ENCODE peak calls at places on chromosomes 5 and 9, in six cellular contexts. W is body of pancreas, D is ovary, E is IMR-90, Z is heart left ventricle, U is breast epithelium. S is an unnamed sample.

GRCh38 chr5:87541033-87541432 is 128.3 kb upstream of the CCNH start:
- DNase-seq in E (peak), U (peak), D (peak), W (peak), Z (peak), S (peak)

GRCh38 chr5:142306077-142306502 is 18.7 kb downstream of the SPRY4 start:
- DNase-seq in Z (no peak), U (no peak), D (no peak), E (no peak), W (no peak), S (no peak)

GRCh38 chr5:4572297-4572696 is 567.8 kb upstream of the ADAMTS16 start:
- DNase-seq in D (no peak), E (no peak), U (no peak), W (no peak), Z (no peak), S (no peak)

GRCh38 chr5:169424279-169424955 is 123.5 kb upstream of the SLIT3 start:
- DNase-seq in U (no peak), W (no peak), E (no peak), D (no peak), Z (no peak), S (no peak)

GRCh38 chr9:112112941-112113399 is 62.1 kb downstream of the SUSD1 start:
- DNase-seq in U (no peak), D (no peak), Z (no peak), W (peak), E (no peak), S (peak)

GRCh38 chr5:87825583-87825982 is 412.9 kb upstream of the CCNH start:
- DNase-seq in D (no peak), Z (no peak), W (no peak), E (no peak), U (no peak), S (no peak)

GRCh38 chr9:134299068-134299467 is 27.2 kb upstream of the RXRA start:
- DNase-seq in D (no peak), Z (no peak), W (no peak), U (no peak), E (no peak), S (no peak)

GRCh38 chr5:69167488-69167845 is 517 bp downstream of the CCNB1 start:
- DNase-seq in Z (no peak), U (no peak), W (no peak), D (no peak), E (no peak), S (no peak)

GRCh38 chr9:130421802-130422276 is 22.9 kb upstream of the ASS1 start:
- DNase-seq in D (no peak), E (peak), W (no peak), U (no peak), Z (no peak), S (no peak)

GRCh38 chr9:72586388-72587160 is 65.2 kb downstream of the TMC1 start:
- DNase-seq in E (peak), Z (no peak), W (peak), D (peak), U (no peak), S (peak)

GRCh38 chr9:14702200-14702599 is 9.0 kb upstream of the ZDHHC21 start:
- DNase-seq in U (no peak), W (no peak), Z (no peak), E (no peak), D (no peak), S (no peak)

GRCh38 chr9:79583957-79584654 is 12.3 kb downstream of the TLE4 start:
- DNase-seq in U (no peak), Z (peak), E (no peak), D (no peak), W (peak), S (peak)

GRCh38 chr5:85656050-85656449 is 961.7 kb upstream of the COX7C start:
- DNase-seq in E (no peak), U (no peak), D (no peak), Z (no peak), W (no peak), S (no peak)

GRCh38 chr5:75663621-75664285 is 52.5 kb downstream of the ANKDD1B start:
- DNase-seq in Z (no peak), E (no peak), U (no peak), D (no peak), W (no peak), S (no peak)

GRCh38 chr5:172146748-172147092 is 41.3 kb downstream of the STK10 start:
- DNase-seq in D (no peak), Z (no peak), W (no peak), U (no peak), E (no peak), S (peak)

GRCh38 chr5:86679529-86679928 is 61.8 kb downstream of the COX7C start:
- DNase-seq in D (no peak), Z (no peak), E (peak), U (peak), W (peak), S (no peak)

GRCh38 chr9:137138701-137139467 is at the start of gene GRIN1:
- DNase-seq in E (no peak), D (no peak), W (no peak), U (no peak), Z (no peak), S (no peak)

GRCh38 chr9:69582544-69583297 is 89.5 kb downstream of the APBA1 start:
- DNase-seq in Z (peak), W (no peak), D (no peak), U (no peak), E (no peak), S (no peak)

GRCh38 chr9:134433101-134433500 is 106.8 kb downstream of the RXRA start:
- DNase-seq in E (peak), Z (no peak), D (no peak), U (no peak), W (no peak), S (no peak)

GRCh38 chr5:60541980-60542379 is 158.0 kb downstream of the DEPDC1B start:
- DNase-seq in U (no peak), D (no peak), Z (no peak), W (peak), E (peak), S (no peak)

GRCh38 chr9:125534934-125535701 is 171.9 kb downstream of the MAPKAP1 start:
- DNase-seq in D (no peak), U (no peak), W (no peak), Z (no peak), E (no peak), S (no peak)

GRCh38 chr9:16396389-16396788 is 474.1 kb downstream of the BNC2 start:
- DNase-seq in W (no peak), D (no peak), Z (no peak), U (no peak), E (peak), S (no peak)

GRCh38 chr5:9183306-9183705 is 362.6 kb downstream of the SEMA5A start:
- DNase-seq in U (no peak), E (no peak), W (no peak), Z (no peak), D (no peak), S (no peak)

GRCh38 chr9:14313951-14314423 is at the start of gene NFIB:
- DNase-seq in D (peak), Z (peak), U (no peak), W (peak), E (peak), S (no peak)

DNA sequence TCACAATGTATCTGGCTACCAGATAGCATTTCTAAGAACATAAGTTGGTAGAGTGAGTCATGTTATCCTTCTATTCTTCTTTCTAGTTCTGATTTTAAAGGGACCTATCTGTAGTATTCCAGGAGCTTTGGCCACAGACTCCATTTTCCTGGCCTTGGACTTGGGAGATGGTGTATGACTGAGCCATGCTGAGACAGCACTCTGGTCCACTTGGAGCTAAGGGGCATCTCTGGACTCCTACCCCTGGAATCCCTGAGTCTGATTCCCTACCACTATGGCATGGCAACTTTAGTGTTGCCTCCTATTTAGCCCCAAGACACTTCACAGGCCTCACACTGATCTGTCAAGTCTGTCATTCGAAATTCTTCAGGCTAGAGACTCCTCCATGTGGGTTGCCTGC is 58.8 kb downstream of the BAAT start:
- DNase-seq in U (no peak), E (no peak), Z (no peak), D (no peak), W (no peak), S (no peak)
- TF ChIP-seq CTCF in U (no peak), E (no peak), Z (no peak), D (no peak), W (no peak), S (no peak)

GRCh38 chr9:81666123-81666522 is 23.2 kb downstream of the TLE1 start:
- DNase-seq in E (no peak), D (no peak), Z (no peak), W (no peak), U (no peak), S (no peak)
- H3K4me3 ChIP-seq in E (no peak), D (no peak), Z (no peak), W (no peak), U (no peak), S (no peak)

GRCh38 chr9:83472221-83472665 is 66.0 kb downstream of the FRMD3 start:
- DNase-seq in Z (peak), U (no peak), E (peak), W (no peak), D (no peak), S (peak)
- TF ChIP-seq POLR2A in Z (no peak), U (no peak), E (no peak), W (no peak), D (no peak), S (no peak)

DNA sequence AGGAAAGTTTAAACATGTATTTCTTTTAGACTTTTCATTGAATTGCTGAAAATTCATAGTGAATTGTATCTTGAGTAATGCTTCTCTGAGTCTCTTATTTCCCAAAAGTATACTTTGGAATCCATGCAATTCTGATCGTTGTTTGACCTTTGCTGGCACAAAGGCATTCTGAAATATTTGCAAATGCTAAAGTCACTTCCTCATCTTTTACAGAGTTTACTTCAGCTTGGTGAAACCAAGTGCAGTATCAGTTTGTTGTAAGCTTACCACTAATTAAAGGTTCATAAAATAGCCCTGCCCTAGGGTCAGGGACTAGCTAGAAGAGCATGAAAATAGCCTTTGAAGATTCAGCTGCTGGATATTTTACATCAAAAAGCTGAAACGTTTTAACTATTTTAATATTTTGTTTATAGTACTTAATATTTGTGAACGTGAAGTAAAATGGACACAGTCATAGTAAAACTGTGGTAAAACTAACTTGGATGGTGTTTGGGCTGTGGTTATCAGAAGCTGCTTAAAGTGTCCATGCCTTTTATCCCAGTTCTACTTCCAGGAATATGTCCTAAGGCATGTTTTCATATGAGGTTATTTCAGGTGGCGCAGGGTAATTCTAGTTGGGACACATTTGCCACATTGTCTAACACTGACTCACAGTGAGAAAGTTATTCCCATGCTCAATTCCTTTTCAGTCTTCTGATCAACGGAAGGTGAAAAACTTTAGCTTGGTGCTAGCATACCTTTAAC is 45.3 kb downstream of the SLC22A5 start:
- DNase-seq in U (peak), D (peak), Z (no peak), W (peak), E (no peak), S (no peak)
- TF ChIP-seq CTCF in U (no peak), D (no peak), Z (no peak), W (no peak), E (no peak), S (no peak)

GRCh38 chr9:1454211-1454979 is 404.2 kb downstream of the DMRT2 start:
- DNase-seq in W (no peak), E (no peak), D (no peak), U (no peak), Z (no peak), S (no peak)
- H3K4me3 ChIP-seq in W (no peak), E (no peak), D (no peak), U (no peak), Z (no peak), S (no peak)

GRCh38 chr5:56757077-56757476 is 58.3 kb upstream of the MAP3K1 start:
- DNase-seq in U (peak), W (no peak), D (no peak), Z (no peak), E (peak), S (no peak)

GRCh38 chr5:56749842-56750241 is 65.5 kb upstream of the MAP3K1 start:
- DNase-seq in W (no peak), E (no peak), U (no peak), D (no peak), Z (no peak), S (no peak)

GRCh38 chr5:56746553-56746952 is 68.8 kb upstream of the MAP3K1 start:
- DNase-seq in Z (no peak), D (no peak), E (no peak), W (no peak), U (no peak), S (no peak)

GRCh38 chr5:56751914-56752313 is 63.4 kb upstream of the MAP3K1 start:
- DNase-seq in U (no peak), E (no peak), D (no peak), W (no peak), Z (no peak), S (no peak)
- TF ChIP-seq POLR2A in U (no peak), E (no peak), D (no peak), W (no peak), Z (no peak), S (no peak)

GRCh38 chr5:108919591-108920326 is 172.1 kb downstream of the FER start:
- DNase-seq in D (no peak), Z (no peak), W (no peak), E (no peak), U (no peak), S (no peak)
- TF ChIP-seq CTCF in D (no peak), Z (no peak), W (no peak), E (peak), U (no peak), S (peak)

GRCh38 chr5:126591549-126591948 is 3.5 kb downstream of the ALDH7A1 start:
- DNase-seq in E (no peak), U (no peak), D (no peak), W (no peak), Z (no peak), S (no peak)

GRCh38 chr5:126597156-126597555 is 2.1 kb upstream of the ALDH7A1 start:
- DNase-seq in E (peak), Z (no peak), D (no peak), U (no peak), W (no peak), S (no peak)

GRCh38 chr5:126594676-126595485 is at the start of gene ALDH7A1:
- DNase-seq in U (peak), W (peak), D (peak), E (no peak), Z (peak), S (peak)

GRCh38 chr5:126595486-126596083 is 566 bp upstream of the ALDH7A1 start:
- DNase-seq in D (no peak), E (peak), Z (no peak), U (no peak), W (no peak), S (no peak)

GRCh38 chr5:126594077-126594476 is 942 bp downstream of the ALDH7A1 start:
- DNase-seq in E (peak), D (no peak), U (peak), Z (no peak), W (no peak), S (no peak)
- H3K4me3 ChIP-seq in E (peak), D (peak), U (peak), Z (peak), W (peak), S (no peak)

GRCh38 chr9:99183616-99184015 is 38.1 kb downstream of the ALG2 start:
- DNase-seq in W (no peak), D (no peak), U (no peak), Z (no peak), E (no peak), S (no peak)

GRCh38 chr9:99180662-99181061 is 41.1 kb downstream of the ALG2 start:
- DNase-seq in D (no peak), E (no peak), W (no peak), U (no peak), Z (no peak), S (no peak)

GRCh38 chr9:99181206-99181605 is 40.5 kb downstream of the ALG2 start:
- DNase-seq in D (no peak), W (no peak), Z (no peak), U (no peak), E (no peak), S (no peak)

GRCh38 chr9:99180199-99180598 is 41.5 kb downstream of the ALG2 start:
- DNase-seq in E (no peak), W (no peak), D (no peak), U (no peak), Z (no peak), S (no peak)

GRCh38 chr9:99181621-99182020 is 40.1 kb downstream of the ALG2 start:
- DNase-seq in W (no peak), E (peak), D (no peak), Z (no peak), U (no peak), S (no peak)
- TF ChIP-seq POLR2A in W (no peak), E (no peak), D (no peak), Z (no peak), U (no peak), S (no peak)

S was measured in Peyer's patch.